ENCODE peak calls at places on chromosomes 6 and 20, in nine cellular contexts. One of them, this sample, is unnamed. For H3K36me3, the result is how much of the 10 kb centered on the place peaks cover.

GRCh38 chr20:33444797-33445560 is 1.4 kb upstream of the SNTA1 start:
- DNase-seq in GM23338: peak
- DNase-seq in stomach: peak
- DNase-seq in H7: no peak
- DNase-seq in mucosa of descending colon: no peak
- DNase-seq in prostate gland: no peak
- DNase-seq in IMR-90: no peak
- DNase-seq in psoas muscle: peak
- DNase-seq in effector memory CD4-positive, alpha-beta T cell: no peak
- DNase-seq in this sample: no peak

GRCh38 chr6:112289039-112289566 is 34.7 kb upstream of the LAMA4 start:
- DNase-seq in GM23338: peak
- DNase-seq in stomach: no peak
- DNase-seq in H7: no peak
- DNase-seq in mucosa of descending colon: peak
- DNase-seq in prostate gland: no peak
- DNase-seq in IMR-90: peak
- DNase-seq in psoas muscle: peak
- DNase-seq in effector memory CD4-positive, alpha-beta T cell: no peak
- DNase-seq in this sample: peak

GRCh38 chr6:50278663-50279062 is 228.9 kb upstream of the DEFB112 start:
- DNase-seq in GM23338: no peak
- DNase-seq in stomach: no peak
- DNase-seq in H7: no peak
- DNase-seq in mucosa of descending colon: no peak
- DNase-seq in prostate gland: no peak
- DNase-seq in IMR-90: no peak
- DNase-seq in psoas muscle: no peak
- DNase-seq in effector memory CD4-positive, alpha-beta T cell: no peak
- DNase-seq in this sample: no peak

GRCh38 chr6:155418017-155418749 is 37.5 kb downstream of the NOX3 start:
- DNase-seq in GM23338: peak
- DNase-seq in stomach: no peak
- DNase-seq in H7: peak
- DNase-seq in mucosa of descending colon: no peak
- DNase-seq in prostate gland: no peak
- DNase-seq in IMR-90: peak
- DNase-seq in psoas muscle: peak
- DNase-seq in effector memory CD4-positive, alpha-beta T cell: peak
- DNase-seq in this sample: no peak

GRCh38 chr6:105179244-105180065 is at the start of gene POPDC3:
- DNase-seq in GM23338: peak
- DNase-seq in stomach: peak
- DNase-seq in H7: peak
- DNase-seq in mucosa of descending colon: no peak
- DNase-seq in prostate gland: no peak
- DNase-seq in IMR-90: peak
- DNase-seq in psoas muscle: peak
- DNase-seq in effector memory CD4-positive, alpha-beta T cell: no peak
- DNase-seq in this sample: no peak

GRCh38 chr20:38209054-38209675 is 44.1 kb upstream of the TGM2 start:
- DNase-seq in GM23338: no peak
- DNase-seq in stomach: no peak
- DNase-seq in H7: no peak
- DNase-seq in mucosa of descending colon: no peak
- DNase-seq in prostate gland: no peak
- DNase-seq in IMR-90: no peak
- DNase-seq in psoas muscle: peak
- DNase-seq in effector memory CD4-positive, alpha-beta T cell: no peak
- DNase-seq in this sample: peak

GRCh38 chr6:134938896-134939295 is 11.0 kb downstream of the ALDH8A1 start:
- DNase-seq in GM23338: no peak
- DNase-seq in stomach: no peak
- DNase-seq in H7: no peak
- DNase-seq in mucosa of descending colon: no peak
- DNase-seq in prostate gland: no peak
- DNase-seq in IMR-90: peak
- DNase-seq in psoas muscle: no peak
- DNase-seq in effector memory CD4-positive, alpha-beta T cell: no peak
- DNase-seq in this sample: no peak

GRCh38 chr6:77561768-77562314 is 91.0 kb upstream of the MEI4 start:
- DNase-seq in GM23338: no peak
- DNase-seq in stomach: no peak
- DNase-seq in H7: no peak
- DNase-seq in mucosa of descending colon: no peak
- DNase-seq in prostate gland: no peak
- DNase-seq in IMR-90: no peak
- DNase-seq in psoas muscle: no peak
- DNase-seq in effector memory CD4-positive, alpha-beta T cell: no peak
- DNase-seq in this sample: no peak

GRCh38 chr6:117928833-117929232 is 21.8 kb downstream of the SLC35F1 start:
- DNase-seq in GM23338: no peak
- DNase-seq in stomach: no peak
- DNase-seq in H7: no peak
- DNase-seq in mucosa of descending colon: no peak
- DNase-seq in prostate gland: no peak
- DNase-seq in IMR-90: no peak
- DNase-seq in psoas muscle: no peak
- DNase-seq in effector memory CD4-positive, alpha-beta T cell: no peak
- DNase-seq in this sample: no peak

GRCh38 chr6:87514831-87515230 is 42.1 kb downstream of the SLC35A1 start:
- DNase-seq in GM23338: no peak
- DNase-seq in stomach: no peak
- DNase-seq in H7: no peak
- DNase-seq in mucosa of descending colon: no peak
- DNase-seq in prostate gland: no peak
- DNase-seq in IMR-90: no peak
- DNase-seq in psoas muscle: no peak
- DNase-seq in effector memory CD4-positive, alpha-beta T cell: no peak
- DNase-seq in this sample: no peak

GRCh38 chr6:87522686-87523085 is 49.9 kb downstream of the SLC35A1 start:
- DNase-seq in GM23338: no peak
- DNase-seq in stomach: no peak
- DNase-seq in H7: no peak
- DNase-seq in mucosa of descending colon: no peak
- DNase-seq in prostate gland: no peak
- DNase-seq in IMR-90: peak
- DNase-seq in psoas muscle: no peak
- DNase-seq in effector memory CD4-positive, alpha-beta T cell: no peak
- DNase-seq in this sample: no peak

GRCh38 chr6:87518453-87518852 is 45.7 kb downstream of the SLC35A1 start:
- DNase-seq in GM23338: no peak
- DNase-seq in stomach: no peak
- DNase-seq in H7: no peak
- DNase-seq in mucosa of descending colon: no peak
- DNase-seq in prostate gland: no peak
- DNase-seq in IMR-90: no peak
- DNase-seq in psoas muscle: no peak
- DNase-seq in effector memory CD4-positive, alpha-beta T cell: no peak
- DNase-seq in this sample: peak
- H3K36me3 ChIP-seq in GM23338: under half
- H3K36me3 ChIP-seq in stomach: half or more
- H3K36me3 ChIP-seq in H7: under half
- H3K36me3 ChIP-seq in mucosa of descending colon: under half
- H3K36me3 ChIP-seq in prostate gland: under half
- H3K36me3 ChIP-seq in IMR-90: under half
- H3K36me3 ChIP-seq in psoas muscle: under half
- H3K36me3 ChIP-seq in effector memory CD4-positive, alpha-beta T cell: half or more
- H3K36me3 ChIP-seq in this sample: under half

GRCh38 chr20:58677205-58677604 is 15.4 kb upstream of the NPEPL1 start:
- DNase-seq in GM23338: no peak
- DNase-seq in stomach: no peak
- DNase-seq in H7: no peak
- DNase-seq in mucosa of descending colon: no peak
- DNase-seq in prostate gland: no peak
- DNase-seq in IMR-90: no peak
- DNase-seq in psoas muscle: no peak
- DNase-seq in effector memory CD4-positive, alpha-beta T cell: no peak
- DNase-seq in this sample: no peak

GRCh38 chr20:58677808-58678207 is 14.8 kb upstream of the NPEPL1 start:
- DNase-seq in GM23338: no peak
- DNase-seq in stomach: no peak
- DNase-seq in H7: peak
- DNase-seq in mucosa of descending colon: no peak
- DNase-seq in prostate gland: no peak
- DNase-seq in IMR-90: no peak
- DNase-seq in psoas muscle: no peak
- DNase-seq in effector memory CD4-positive, alpha-beta T cell: no peak
- DNase-seq in this sample: no peak

GRCh38 chr20:58676161-58676560 is 16.4 kb upstream of the NPEPL1 start:
- DNase-seq in GM23338: no peak
- DNase-seq in stomach: no peak
- DNase-seq in H7: no peak
- DNase-seq in mucosa of descending colon: no peak
- DNase-seq in prostate gland: no peak
- DNase-seq in IMR-90: no peak
- DNase-seq in psoas muscle: no peak
- DNase-seq in effector memory CD4-positive, alpha-beta T cell: no peak
- DNase-seq in this sample: no peak

GRCh38 chr20:58675146-58675584 is 17.4 kb upstream of the NPEPL1 start:
- DNase-seq in GM23338: peak
- DNase-seq in stomach: no peak
- DNase-seq in H7: peak
- DNase-seq in mucosa of descending colon: no peak
- DNase-seq in prostate gland: no peak
- DNase-seq in IMR-90: no peak
- DNase-seq in psoas muscle: no peak
- DNase-seq in effector memory CD4-positive, alpha-beta T cell: no peak
- DNase-seq in this sample: no peak

GRCh38 chr20:58675641-58676040 is 17.0 kb upstream of the NPEPL1 start:
- DNase-seq in GM23338: no peak
- DNase-seq in stomach: no peak
- DNase-seq in H7: no peak
- DNase-seq in mucosa of descending colon: no peak
- DNase-seq in prostate gland: no peak
- DNase-seq in IMR-90: no peak
- DNase-seq in psoas muscle: no peak
- DNase-seq in effector memory CD4-positive, alpha-beta T cell: no peak
- DNase-seq in this sample: no peak
- H3K36me3 ChIP-seq in GM23338: under half
- H3K36me3 ChIP-seq in stomach: half or more
- H3K36me3 ChIP-seq in H7: under half
- H3K36me3 ChIP-seq in mucosa of descending colon: under half
- H3K36me3 ChIP-seq in prostate gland: under half
- H3K36me3 ChIP-seq in IMR-90: half or more
- H3K36me3 ChIP-seq in psoas muscle: under half
- H3K36me3 ChIP-seq in effector memory CD4-positive, alpha-beta T cell: half or more
- H3K36me3 ChIP-seq in this sample: under half

GRCh38 chr20:396252-396618 is 11.9 kb upstream of the RBCK1 start:
- DNase-seq in GM23338: no peak
- DNase-seq in stomach: no peak
- DNase-seq in H7: no peak
- DNase-seq in mucosa of descending colon: no peak
- DNase-seq in prostate gland: no peak
- DNase-seq in IMR-90: no peak
- DNase-seq in psoas muscle: no peak
- DNase-seq in effector memory CD4-positive, alpha-beta T cell: no peak
- DNase-seq in this sample: no peak
- H3K36me3 ChIP-seq in GM23338: under half
- H3K36me3 ChIP-seq in stomach: half or more
- H3K36me3 ChIP-seq in H7: under half
- H3K36me3 ChIP-seq in mucosa of descending colon: under half
- H3K36me3 ChIP-seq in prostate gland: under half
- H3K36me3 ChIP-seq in IMR-90: half or more
- H3K36me3 ChIP-seq in psoas muscle: under half
- H3K36me3 ChIP-seq in effector memory CD4-positive, alpha-beta T cell: under half
- H3K36me3 ChIP-seq in this sample: under half

GRCh38 chr20:8005575-8006366 is 13.8 kb downstream of the TMX4 start:
- DNase-seq in GM23338: peak
- DNase-seq in stomach: no peak
- DNase-seq in H7: no peak
- DNase-seq in mucosa of descending colon: no peak
- DNase-seq in prostate gland: no peak
- DNase-seq in IMR-90: no peak
- DNase-seq in psoas muscle: no peak
- DNase-seq in effector memory CD4-positive, alpha-beta T cell: no peak
- DNase-seq in this sample: no peak
- H3K36me3 ChIP-seq in GM23338: under half
- H3K36me3 ChIP-seq in stomach: under half
- H3K36me3 ChIP-seq in H7: under half
- H3K36me3 ChIP-seq in mucosa of descending colon: under half
- H3K36me3 ChIP-seq in prostate gland: under half
- H3K36me3 ChIP-seq in IMR-90: under half
- H3K36me3 ChIP-seq in psoas muscle: under half
- H3K36me3 ChIP-seq in effector memory CD4-positive, alpha-beta T cell: under half
- H3K36me3 ChIP-seq in this sample: under half

DNA sequence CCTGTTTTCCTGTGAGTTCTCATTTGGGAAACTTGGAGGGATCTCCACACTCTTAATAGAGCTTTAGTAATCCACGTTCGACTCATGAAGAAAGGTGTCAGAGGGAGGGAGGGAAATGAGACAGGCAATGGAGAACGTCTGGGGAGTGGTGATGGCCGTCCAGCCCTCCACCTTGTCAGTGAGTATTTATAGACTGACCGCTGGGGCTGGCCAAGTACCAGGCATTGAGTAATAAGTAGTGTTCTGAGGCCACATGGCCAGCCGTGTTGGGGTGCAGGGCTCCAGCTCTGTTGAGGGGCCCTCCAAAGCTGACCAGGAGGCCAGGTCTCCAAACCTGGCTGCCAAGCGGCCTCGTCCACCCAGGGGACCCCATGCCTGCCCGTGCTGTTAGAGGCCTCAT is 11.3 kb upstream of the DSN1 start:
- DNase-seq in GM23338: no peak
- DNase-seq in stomach: no peak
- DNase-seq in H7: peak
- DNase-seq in mucosa of descending colon: no peak
- DNase-seq in prostate gland: no peak
- DNase-seq in IMR-90: peak
- DNase-seq in psoas muscle: peak
- DNase-seq in effector memory CD4-positive, alpha-beta T cell: no peak
- DNase-seq in this sample: peak
- H3K36me3 ChIP-seq in GM23338: under half
- H3K36me3 ChIP-seq in stomach: half or more
- H3K36me3 ChIP-seq in H7: under half
- H3K36me3 ChIP-seq in mucosa of descending colon: under half
- H3K36me3 ChIP-seq in prostate gland: under half
- H3K36me3 ChIP-seq in IMR-90: under half
- H3K36me3 ChIP-seq in psoas muscle: under half
- H3K36me3 ChIP-seq in effector memory CD4-positive, alpha-beta T cell: under half
- H3K36me3 ChIP-seq in this sample: under half